ENCODE peak calls at places on chromosomes 4 and X, in ten cellular contexts. M, F, A, W, C, E, H, N, B and U are unnamed samples. For H3K4me1, the result is how much of the 10 kb centered on the place peaks cover.

GRCh38 chr4:125693233-125693632 is 378.5 kb downstream of the FAT4 start:
- DNase-seq in M (no peak), F (no peak), A (no peak), W (no peak), C (no peak), E (no peak), H (no peak), N (no peak), B (no peak), U (no peak)

GRCh38 chrX:55142206-55142918 is 53.5 kb downstream of the PAGE2 start:
- DNase-seq in M (no peak), F (no peak), A (peak), W (no peak), C (no peak), E (no peak), H (no peak), N (no peak), B (no peak), U (no peak)

GRCh38 chr4:95124906-95125504 is 367.2 kb downstream of the BMPR1B start:
- DNase-seq in M (no peak), F (peak), A (no peak), W (peak), C (peak), E (no peak), H (no peak), N (peak), B (no peak), U (no peak)

GRCh38 chrX:46965125-46965758 is 53.0 kb downstream of the JADE3 start:
- DNase-seq in M (no peak), F (peak), A (no peak), W (no peak), C (no peak), E (no peak), H (no peak), N (peak), B (no peak), U (no peak)

GRCh38 chr4:164977243-164978164 is at the start of gene TRIM61:
- DNase-seq in M (peak), F (peak), A (peak), W (peak), C (peak), E (no peak), H (peak), N (peak), B (no peak), U (no peak)

GRCh38 chr4:40662962-40663604 is 33.4 kb upstream of the RBM47 start:
- DNase-seq in M (no peak), F (peak), A (no peak), W (no peak), C (no peak), E (no peak), H (no peak), N (peak), B (no peak), U (no peak)

GRCh38 chr4:155371432-155372043 is 5.2 kb downstream of the MAP9 start:
- DNase-seq in M (no peak), F (peak), A (no peak), W (no peak), C (peak), E (no peak), H (no peak), N (peak), B (no peak), U (peak)

GRCh38 chrX:40855411-40855810 is 120.1 kb upstream of the MED14 start:
- DNase-seq in M (no peak), F (no peak), A (no peak), W (no peak), C (no peak), E (no peak), H (no peak), N (no peak), B (no peak), U (no peak)

GRCh38 chr4:20687894-20688293 is 12.4 kb upstream of the PACRGL start:
- DNase-seq in M (no peak), F (peak), A (no peak), W (no peak), C (no peak), E (no peak), H (no peak), N (peak), B (no peak), U (no peak)

GRCh38 chr4:107931775-107932321 is 499 bp downstream of the CYP2U1 start:
- DNase-seq in M (peak), F (no peak), A (no peak), W (peak), C (no peak), E (peak), H (peak), N (no peak), B (peak), U (peak)

GRCh38 chrX:57821703-57822375 is 88.4 kb downstream of the ZXDA start:
- DNase-seq in M (no peak), F (peak), A (peak), W (peak), C (peak), E (no peak), H (no peak), N (peak), B (no peak), U (peak)

GRCh38 chr4:106595906-106596305 is 227.3 kb upstream of the GIMD1 start:
- DNase-seq in M (no peak), F (no peak), A (no peak), W (no peak), C (no peak), E (no peak), H (no peak), N (no peak), B (no peak), U (no peak)

GRCh38 chrX:37370499-37371141 is 21.5 kb downstream of the PRRG1 start:
- DNase-seq in M (no peak), F (no peak), A (no peak), W (no peak), C (no peak), E (no peak), H (no peak), N (no peak), B (no peak), U (no peak)

GRCh38 chr4:2643555-2643954 is 107.1 kb downstream of the FAM193A start:
- DNase-seq in M (peak), F (no peak), A (no peak), W (no peak), C (no peak), E (peak), H (no peak), N (no peak), B (no peak), U (no peak)

GRCh38 chrX:40169193-40170086 is 71.7 kb upstream of the BCOR start:
- DNase-seq in M (peak), F (peak), A (peak), W (no peak), C (peak), E (peak), H (peak), N (peak), B (peak), U (peak)

GRCh38 chr4:2948895-2949781 is 14.1 kb downstream of the NOP14 start:
- DNase-seq in M (no peak), F (no peak), A (no peak), W (no peak), C (no peak), E (no peak), H (no peak), N (no peak), B (no peak), U (no peak)

GRCh38 chr4:153204247-153205027 is at the start of gene TRIM2:
- DNase-seq in M (peak), F (peak), A (peak), W (peak), C (peak), E (peak), H (peak), N (peak), B (no peak), U (no peak)

GRCh38 chrX:374566-374965 is 12.1 kb downstream of the PPP2R3B start:
- DNase-seq in M (no peak), F (no peak), A (no peak), W (no peak), C (no peak), E (no peak), H (no peak), N (peak), B (no peak), U (no peak)

GRCh38 chr4:38621004-38621684 is 42.9 kb upstream of the KLF3 start:
- DNase-seq in M (no peak), F (peak), A (peak), W (no peak), C (peak), E (no peak), H (no peak), N (peak), B (no peak), U (no peak)

GRCh38 chr4:155705664-155706063 is 39.0 kb downstream of the GUCY1A1 start:
- DNase-seq in M (no peak), F (peak), A (no peak), W (no peak), C (no peak), E (no peak), H (no peak), N (peak), B (no peak), U (no peak)

GRCh38 chr4:102871772-102872171 is 3.0 kb downstream of the CISD2 start:
- DNase-seq in M (no peak), F (no peak), A (no peak), W (no peak), C (peak), E (no peak), H (no peak), N (no peak), B (no peak), U (no peak)

GRCh38 chrX:134484039-134484438 is 24.1 kb downstream of the HPRT1 start:
- DNase-seq in M (no peak), F (peak), A (no peak), W (no peak), C (peak), E (no peak), H (no peak), N (peak), B (no peak), U (peak)

GRCh38 chrX:19640693-19641374 is 125.5 kb upstream of the MAP3K15 start:
- DNase-seq in M (no peak), F (no peak), A (no peak), W (no peak), C (peak), E (no peak), H (no peak), N (no peak), B (no peak), U (no peak)

GRCh38 chr4:85967872-85968271 is 392.0 kb downstream of the MAPK10 start:
- DNase-seq in M (no peak), F (peak), A (no peak), W (no peak), C (no peak), E (no peak), H (no peak), N (peak), B (no peak), U (no peak)

GRCh38 chrX:135463937-135464336 is 42.2 kb downstream of the SMIM10L2A start:
- DNase-seq in M (no peak), F (peak), A (no peak), W (no peak), C (peak), E (no peak), H (no peak), N (peak), B (no peak), U (no peak)

GRCh38 chrX:130296743-130297142 is 28.0 kb upstream of the ZNF280C start:
- DNase-seq in M (no peak), F (peak), A (no peak), W (no peak), C (no peak), E (no peak), H (no peak), N (peak), B (no peak), U (no peak)

GRCh38 chr4:144845411-144845810 is 199.5 kb downstream of the HHIP start:
- DNase-seq in M (no peak), F (no peak), A (no peak), W (no peak), C (no peak), E (no peak), H (no peak), N (no peak), B (no peak), U (no peak)

GRCh38 chrX:130100180-130100579 is 10.1 kb downstream of the ELF4 start:
- DNase-seq in M (peak), F (peak), A (peak), W (peak), C (peak), E (peak), H (peak), N (no peak), B (no peak), U (no peak)

GRCh38 chr4:26081795-26082498 is 167.9 kb downstream of the SMIM20 start:
- DNase-seq in M (no peak), F (peak), A (no peak), W (no peak), C (peak), E (no peak), H (no peak), N (peak), B (no peak), U (no peak)

GRCh38 chrX:72111011-72111708 is 20.6 kb downstream of the RTL5 start:
- DNase-seq in M (no peak), F (no peak), A (no peak), W (no peak), C (no peak), E (no peak), H (no peak), N (no peak), B (no peak), U (no peak)

GRCh38 chrX:97842468-97843199 is 958.9 kb downstream of the RPA4 start:
- DNase-seq in M (no peak), F (no peak), A (no peak), W (no peak), C (no peak), E (no peak), H (no peak), N (no peak), B (no peak), U (no peak)

GRCh38 chr4:154076921-154077320 is 288.0 kb upstream of the SFRP2 start:
- DNase-seq in M (no peak), F (no peak), A (no peak), W (no peak), C (no peak), E (no peak), H (no peak), N (no peak), B (no peak), U (no peak)

GRCh38 chr4:88765729-88766128 is 68.1 kb upstream of the NAP1L5 start:
- DNase-seq in M (peak), F (peak), A (no peak), W (peak), C (no peak), E (no peak), H (peak), N (peak), B (no peak), U (no peak)

GRCh38 chr4:95190751-95191436 is 357.9 kb downstream of the UNC5C start:
- DNase-seq in M (no peak), F (no peak), A (no peak), W (no peak), C (no peak), E (no peak), H (no peak), N (no peak), B (no peak), U (no peak)

GRCh38 chr4:173301518-173302201 is 32.5 kb downstream of the HMGB2 start:
- DNase-seq in M (no peak), F (peak), A (no peak), W (no peak), C (peak), E (no peak), H (no peak), N (peak), B (no peak), U (no peak)

GRCh38 chrX:21989415-21989814 is 42.7 kb upstream of the PHEX start:
- DNase-seq in M (no peak), F (no peak), A (no peak), W (no peak), C (no peak), E (no peak), H (no peak), N (no peak), B (no peak), U (no peak)

GRCh38 chrX:129808163-129808828 is 28.5 kb downstream of the SASH3 start:
- DNase-seq in M (no peak), F (peak), A (no peak), W (no peak), C (no peak), E (no peak), H (no peak), N (no peak), B (no peak), U (no peak)

GRCh38 chr4:793941-794621 is 31.8 kb downstream of the CPLX1 start:
- DNase-seq in M (no peak), F (no peak), A (no peak), W (no peak), C (no peak), E (no peak), H (no peak), N (peak), B (no peak), U (no peak)

GRCh38 chr4:179586460-179586859 is 2144.2 kb upstream of the AGA start:
- DNase-seq in M (no peak), F (no peak), A (no peak), W (no peak), C (no peak), E (no peak), H (no peak), N (peak), B (no peak), U (no peak)

GRCh38 chr4:13102344-13102743 is 381.8 kb downstream of the RAB28 start:
- DNase-seq in M (no peak), F (no peak), A (no peak), W (no peak), C (no peak), E (no peak), H (no peak), N (no peak), B (no peak), U (no peak)
- H3K27ac ChIP-seq in M (no peak), F (no peak), A (no peak), W (no peak), C (no peak), E (no peak), H (no peak), N (no peak), B (no peak), U (no peak)

GRCh38 chr4:29541757-29542156 is 1178.4 kb upstream of the PCDH7 start:
- DNase-seq in M (no peak), F (no peak), A (no peak), W (no peak), C (no peak), E (no peak), H (no peak), N (no peak), B (no peak), U (no peak)

GRCh38 chr4:29540439-29541102 is 1179.6 kb upstream of the PCDH7 start:
- DNase-seq in M (no peak), F (peak), A (no peak), W (no peak), C (no peak), E (no peak), H (no peak), N (peak), B (no peak), U (no peak)

GRCh38 chr4:29536745-29537144 is 1183.4 kb upstream of the PCDH7 start:
- DNase-seq in M (no peak), F (no peak), A (no peak), W (no peak), C (no peak), E (no peak), H (no peak), N (no peak), B (no peak), U (no peak)

GRCh38 chr4:29539226-29539625 is 1180.9 kb upstream of the PCDH7 start:
- DNase-seq in M (no peak), F (peak), A (no peak), W (no peak), C (no peak), E (no peak), H (no peak), N (peak), B (no peak), U (no peak)
- H3K4me3 ChIP-seq in M (no peak), F (no peak), A (no peak), W (no peak), C (no peak), E (no peak), H (no peak), N (no peak), B (no peak), U (no peak)

GRCh38 chr4:152106113-152106763 is 345.4 kb upstream of the GATB start:
- DNase-seq in M (peak), F (peak), A (peak), W (peak), C (peak), E (peak), H (peak), N (peak), B (peak), U (peak)

GRCh38 chr4:152109585-152110509 is 349.0 kb upstream of the GATB start:
- DNase-seq in M (no peak), F (peak), A (no peak), W (no peak), C (no peak), E (no peak), H (no peak), N (peak), B (no peak), U (no peak)

GRCh38 chr4:152110780-152111179 is 350.0 kb upstream of the GATB start:
- DNase-seq in M (no peak), F (no peak), A (no peak), W (no peak), C (no peak), E (no peak), H (no peak), N (no peak), B (no peak), U (no peak)

GRCh38 chr4:152106781-152107321 is 346.0 kb upstream of the GATB start:
- DNase-seq in M (no peak), F (peak), A (no peak), W (no peak), C (no peak), E (no peak), H (no peak), N (no peak), B (no peak), U (no peak)

GRCh38 chr4:152107736-152108500 is 347.1 kb upstream of the GATB start:
- DNase-seq in M (no peak), F (no peak), A (no peak), W (no peak), C (no peak), E (no peak), H (no peak), N (no peak), B (no peak), U (no peak)
- H3K4me1 ChIP-seq in M (under half), F (under half), A (under half), W (half or more), C (under half), E (under half), H (under half), N (under half), B (under half), U (half or more)

GRCh38 chr4:185774076-185774731 is 37.8 kb downstream of the SORBS2 start:
- DNase-seq in M (no peak), F (no peak), A (no peak), W (no peak), C (no peak), E (no peak), H (no peak), N (no peak), B (no peak), U (no peak)
- H3K27ac ChIP-seq in M (peak), F (no peak), A (peak), W (peak), C (no peak), E (peak), H (no peak), N (no peak), B (peak), U (no peak)

DNA sequence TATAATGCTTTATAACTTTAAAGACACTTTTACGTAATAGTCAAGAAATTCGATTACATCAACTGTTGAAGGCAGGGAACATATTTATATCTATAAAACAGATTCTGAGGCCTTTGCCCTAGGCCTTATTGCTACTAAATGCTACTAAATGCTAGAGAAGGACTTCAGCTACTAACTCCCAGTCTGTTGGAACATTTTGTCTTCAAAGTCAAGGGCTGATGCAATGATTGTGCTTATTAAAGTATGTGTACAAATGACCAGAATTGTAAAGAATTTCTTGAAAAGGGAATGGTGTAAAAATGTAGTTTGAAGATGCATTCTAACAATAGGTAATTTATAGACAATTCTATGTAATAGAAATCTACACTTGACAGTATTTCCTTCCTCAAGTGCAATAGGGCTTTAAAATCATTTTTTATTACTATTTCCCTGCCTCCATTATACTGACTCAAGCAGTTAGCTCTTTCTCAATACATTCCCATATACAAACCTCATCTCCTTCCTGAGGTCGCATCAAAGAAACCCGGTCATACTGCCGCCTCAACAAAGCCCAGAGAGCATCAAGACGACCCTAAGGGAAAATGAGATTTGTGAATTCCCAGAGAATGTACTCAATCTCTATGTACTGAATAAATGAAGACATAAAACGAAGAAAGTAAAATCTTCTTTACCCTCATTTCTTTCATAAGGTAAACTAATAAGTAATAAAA is 95.7 kb downstream of the ANTXR2 start:
- DNase-seq in M (no peak), F (peak), A (no peak), W (no peak), C (no peak), E (no peak), H (no peak), N (peak), B (no peak), U (no peak)
- H3K4me3 ChIP-seq in M (no peak), F (no peak), A (no peak), W (no peak), C (no peak), E (no peak), H (no peak), N (no peak), B (no peak), U (no peak)

DNA sequence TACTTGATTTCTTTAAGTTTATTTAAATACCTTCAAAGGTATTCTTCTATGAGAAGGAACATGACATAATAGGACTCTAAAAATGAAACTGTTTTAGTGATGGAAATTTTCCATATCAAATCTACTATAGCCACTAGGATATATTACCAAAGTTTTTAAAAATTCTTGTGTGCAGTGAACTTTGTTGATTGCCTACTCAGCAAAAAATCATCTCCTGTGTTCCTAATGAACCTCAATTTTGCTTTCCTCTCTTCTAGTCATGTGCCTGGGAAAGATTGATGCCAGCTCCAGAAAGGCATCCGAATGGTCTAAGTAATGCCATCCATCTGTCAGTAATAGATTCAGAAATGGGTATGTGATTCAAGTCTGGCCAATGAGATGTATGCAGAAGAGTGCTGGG is 111.1 kb downstream of the ANXA3 start:
- DNase-seq in M (no peak), F (no peak), A (no peak), W (no peak), C (no peak), E (no peak), H (no peak), N (no peak), B (no peak), U (no peak)
- H3K4me1 ChIP-seq in M (under half), F (under half), A (under half), W (under half), C (half or more), E (under half), H (under half), N (under half), B (under half), U (under half)